ENCODE peak calls at places on chromosomes 4 and X, in ten cellular contexts. S, G, B, K, P, T, Y, O, W and N are unnamed samples.

GRCh38 chrX:70231666-70232065 is 2.8 kb upstream of the AWAT1 start:
- DNase-seq in P (no peak), Y (no peak), O (no peak), G (no peak), K (no peak), T (no peak), B (no peak), S (no peak), W (no peak), N (no peak)

GRCh38 chrX:53684415-53685192 is 1.9 kb downstream of the HUWE1 start:
- DNase-seq in S (no peak), O (no peak), T (no peak), P (no peak), B (no peak), Y (no peak), K (no peak), G (no peak), W (no peak), N (no peak)

GRCh38 chr4:1223841-1224809 is 24.8 kb downstream of the CTBP1 start:
- DNase-seq in K (no peak), G (no peak), P (no peak), O (no peak), B (no peak), S (no peak), W (no peak), Y (no peak), T (no peak), N (no peak)

GRCh38 chr4:4762909-4763814 is 96.3 kb upstream of the MSX1 start:
- DNase-seq in Y (no peak), P (no peak), W (no peak), K (no peak), O (no peak), G (peak; percentile 30), S (no peak), T (peak; percentile 28), B (peak; percentile 5), N (no peak)

GRCh38 chr4:76434901-76435688 is at the start of gene SHROOM3:
- DNase-seq in G (no peak), B (no peak), T (no peak), S (no peak), O (no peak), Y (no peak), P (no peak), W (no peak), K (no peak), N (no peak)

GRCh38 chr4:2516635-2517034 is 19.8 kb upstream of the FAM193A start:
- DNase-seq in W (no peak), K (no peak), Y (no peak), P (no peak), B (no peak), G (no peak), O (no peak), S (no peak), T (no peak), N (no peak)

GRCh38 chrX:145654486-145654885 is 163.1 kb upstream of the SLITRK2 start:
- DNase-seq in P (no peak), B (no peak), W (no peak), T (no peak), K (no peak), G (no peak), O (no peak), S (no peak), Y (no peak), N (no peak)

GRCh38 chrX:68703369-68703768 is 55.9 kb downstream of the STARD8 start:
- DNase-seq in O (no peak), G (no peak), T (no peak), W (no peak), P (no peak), B (no peak), Y (no peak), K (no peak), S (no peak), N (no peak)

GRCh38 chr4:5200546-5200945 is 149.3 kb downstream of the STK32B start:
- DNase-seq in W (no peak), K (no peak), T (no peak), O (no peak), S (no peak), G (no peak), B (no peak), P (no peak), Y (no peak), N (no peak)

GRCh38 chr4:140126261-140126660 is 27.7 kb downstream of the MAML3 start:
- DNase-seq in P (no peak), Y (no peak), S (no peak), K (no peak), G (no peak), B (no peak), T (no peak), W (no peak), O (no peak), N (no peak)

GRCh38 chrX:105975382-105975781 is 63.1 kb downstream of the SERPINA7 start:
- DNase-seq in P (no peak), O (no peak), K (no peak), B (no peak), S (no peak), W (no peak), G (no peak), T (peak; percentile 2), Y (no peak), N (no peak)

GRCh38 chrX:11381464-11381863 is 88.3 kb downstream of the AMELX start:
- DNase-seq in K (peak; percentile 2), T (peak; percentile 42), O (no peak), S (no peak), B (no peak), P (peak; percentile 3), W (peak; percentile 13), G (peak; percentile 3), Y (no peak), N (no peak)